ENCODE peak calls at places on chromosomes 5 and 9, in six cellular contexts. D, K, C, S, X and I are unnamed samples.

GRCh38 chr5:141513627-141514329 is 24.9 kb downstream of the PCDHGC5 start:
- DNase-seq in D (peak), K (no peak), C (peak), S (peak), X (peak), I (no peak)

GRCh38 chr9:83281306-83282255 is 218.6 kb upstream of the RASEF start:
- DNase-seq in D (peak), K (no peak), C (peak), S (no peak), X (no peak), I (peak)

GRCh38 chr9:90880669-90881068 is 79.0 kb downstream of the SYK start:
- DNase-seq in D (no peak), K (no peak), C (no peak), S (no peak), X (no peak), I (no peak)

GRCh38 chr5:53246042-53246836 is 136.7 kb upstream of the MOCS2 start:
- DNase-seq in D (peak), K (no peak), C (no peak), S (no peak), X (no peak), I (peak)

GRCh38 chr9:69919461-69920061 is 98.9 kb downstream of the CFAP95 start:
- DNase-seq in D (peak), K (no peak), C (no peak), S (no peak), X (no peak), I (peak)

GRCh38 chr9:131839281-131840084 is 99.6 kb upstream of the RAPGEF1 start:
- DNase-seq in D (peak), K (no peak), C (peak), S (no peak), X (peak), I (peak)

GRCh38 chr5:80871541-80871961 is 88.6 kb upstream of the RASGRF2 start:
- DNase-seq in D (peak), K (no peak), C (peak), S (no peak), X (peak), I (peak)

GRCh38 chr5:11258001-11258400 is 497.0 kb upstream of the DAP start:
- DNase-seq in D (no peak), K (no peak), C (no peak), S (no peak), X (no peak), I (no peak)

GRCh38 chr9:131567910-131568309 is 22.6 kb downstream of the PRRT1B start:
- DNase-seq in D (no peak), K (no peak), C (no peak), S (no peak), X (no peak), I (no peak)

GRCh38 chr5:83921794-83922193 is 201.1 kb upstream of the HAPLN1 start:
- DNase-seq in D (peak), K (no peak), C (no peak), S (no peak), X (no peak), I (no peak)

GRCh38 chr5:4479381-4479780 is 660.7 kb upstream of the ADAMTS16 start:
- DNase-seq in D (no peak), K (no peak), C (no peak), S (no peak), X (no peak), I (no peak)

GRCh38 chr9:27491164-27491563 is 32.9 kb upstream of the IFNK start:
- DNase-seq in D (no peak), K (no peak), C (no peak), S (no peak), X (no peak), I (no peak)

GRCh38 chr5:37717613-37718431 is 122.0 kb downstream of the GDNF start:
- DNase-seq in D (peak), K (peak), C (peak), S (no peak), X (no peak), I (peak)

GRCh38 chr9:79489241-79490000 is 82.3 kb upstream of the TLE4 start:
- DNase-seq in D (peak), K (no peak), C (peak), S (no peak), X (no peak), I (no peak)

GRCh38 chr9:98075332-98075805 is 18.8 kb downstream of the NANS start:
- DNase-seq in D (peak), K (no peak), C (peak), S (peak), X (peak), I (no peak)

GRCh38 chr9:114223564-114224246 is 68.4 kb downstream of the COL27A1 start:
- DNase-seq in D (peak), K (no peak), C (no peak), S (no peak), X (no peak), I (peak)

GRCh38 chr5:146340260-146341081 is 1.8 kb downstream of the POU4F3 start:
- DNase-seq in D (peak), K (peak), C (peak), S (no peak), X (peak), I (no peak)

GRCh38 chr5:125412051-125412560 is 665.7 kb upstream of the ZNF608 start:
- DNase-seq in D (peak), K (no peak), C (no peak), S (no peak), X (no peak), I (no peak)

GRCh38 chr5:109173395-109173794 is 236.4 kb downstream of the PJA2 start:
- DNase-seq in D (no peak), K (no peak), C (no peak), S (no peak), X (no peak), I (no peak)

GRCh38 chr5:125412561-125413535 is 666.4 kb upstream of the ZNF608 start:
- DNase-seq in D (peak), K (peak), C (no peak), S (peak), X (no peak), I (peak)

GRCh38 chr5:72888595-72888994 is 67.2 kb upstream of the FCHO2 start:
- DNase-seq in D (no peak), K (no peak), C (no peak), S (no peak), X (no peak), I (no peak)

GRCh38 chr5:113663879-113664278 is 150.4 kb downstream of the YTHDC2 start:
- DNase-seq in D (no peak), K (peak), C (no peak), S (no peak), X (peak), I (no peak)

GRCh38 chr9:74762950-74763349 is 124.8 kb downstream of the TRPM6 start:
- DNase-seq in D (no peak), K (no peak), C (no peak), S (no peak), X (no peak), I (no peak)

GRCh38 chr5:55226934-55227737 is at the start of gene MCIDAS:
- DNase-seq in D (no peak), K (peak), C (peak), S (peak), X (peak), I (peak)

GRCh38 chr5:44387911-44388310 is 1.3 kb downstream of the FGF10 start:
- DNase-seq in D (no peak), K (no peak), C (no peak), S (no peak), X (no peak), I (no peak)

GRCh38 chr5:131303537-131303936 is 39.7 kb downstream of the CDC42SE2 start:
- DNase-seq in D (peak), K (no peak), C (no peak), S (no peak), X (no peak), I (no peak)

GRCh38 chr9:100466171-100466827 is 6.7 kb upstream of the TMEFF1 start:
- DNase-seq in D (no peak), K (no peak), C (no peak), S (no peak), X (no peak), I (no peak)

GRCh38 chr5:59450245-59450644 is 443.3 kb downstream of the PDE4D start:
- DNase-seq in D (no peak), K (no peak), C (no peak), S (no peak), X (no peak), I (no peak)